ENCODE peak calls at places on chromosomes 16 and 17, in eight cellular contexts. B is mucosa of gallbladder; D is NCI-H2081 treated with DMSO at 0.1 percent for 48 hours; I is stimulated activated CD8-positive, alpha-beta memory T cell treated with anti-CD3 and anti-CD28 coated beads, Interleukin-7, amount 100 ng/mL, for 24 hours; Z is uterus; M is tibial nerve; X is thoracic aorta; V is head of caudate nucleus. J is an unnamed sample.

GRCh38 chr17:73681946-73682345 is 37.7 kb upstream of the SDK2 start:
- DNase-seq in M (no peak), X (no peak), I (no peak), D (no peak), B (no peak), Z (no peak), V (no peak), J (no peak)

GRCh38 chr17:81250286-81251090 is 11.4 kb downstream of the NDUFAF8 start:
- DNase-seq in M (no peak), X (no peak), V (no peak), B (no peak), Z (no peak), I (no peak), D (no peak), J (no peak)

GRCh38 chr17:17716837-17717523 is 35.7 kb downstream of the RAI1 start:
- DNase-seq in X (no peak), M (no peak), D (no peak), V (no peak), Z (no peak), B (no peak), I (no peak), J (no peak)

GRCh38 chr16:30028438-30029093 is 2.5 kb downstream of the TLCD3B start:
- DNase-seq in M (no peak), D (no peak), B (no peak), Z (no peak), X (no peak), V (no peak), I (no peak), J (no peak)

GRCh38 chr17:61863801-61864126 is 436 bp upstream of the BRIP1 start:
- DNase-seq in X (no peak), I (no peak), V (no peak), Z (no peak), M (no peak), B (no peak), D (no peak), J (no peak)

GRCh38 chr17:76260669-76261068 is 4.5 kb upstream of the UBALD2 start:
- DNase-seq in Z (no peak), B (no peak), D (no peak), I (no peak), V (no peak), M (no peak), X (no peak), J (no peak)

GRCh38 chr17:1643293-1643998 is 2.1 kb downstream of the SCARF1 start:
- DNase-seq in I (no peak), V (peak), X (no peak), M (no peak), B (peak), Z (no peak), D (no peak), J (no peak)

GRCh38 chr17:948284-948852 is 31.2 kb downstream of the NXN start:
- DNase-seq in I (no peak), M (no peak), D (no peak), V (no peak), X (no peak), Z (no peak), B (no peak), J (peak)

GRCh38 chr16:17803625-17804410 is 333.1 kb upstream of the XYLT1 start:
- DNase-seq in B (no peak), Z (no peak), I (no peak), M (no peak), X (no peak), V (no peak), D (no peak), J (no peak)

GRCh38 chr17:56739376-56739775 is 94.3 kb downstream of the C17orf67 start:
- DNase-seq in B (no peak), V (no peak), I (no peak), D (no peak), Z (no peak), M (no peak), X (no peak), J (no peak)

GRCh38 chr16:10362077-10362863 is 23.6 kb upstream of the ATF7IP2 start:
- DNase-seq in X (no peak), M (no peak), D (no peak), Z (no peak), B (no peak), V (no peak), I (no peak), J (no peak)

GRCh38 chr17:82985973-82986372 is 93.4 kb upstream of the METRNL start:
- DNase-seq in X (no peak), V (no peak), Z (no peak), M (no peak), D (no peak), I (peak), B (peak), J (no peak)

GRCh38 chr16:19716183-19716582 is 1.8 kb downstream of the KNOP1 start:
- DNase-seq in I (no peak), X (no peak), B (peak), D (no peak), Z (no peak), V (no peak), M (no peak), J (no peak)

GRCh38 chr17:59373879-59374495 is 42.5 kb downstream of the YPEL2 start:
- DNase-seq in M (no peak), I (no peak), B (no peak), V (no peak), Z (peak), X (no peak), D (no peak), J (no peak)

GRCh38 chr17:29155235-29155965 is 24.8 kb downstream of the MYO18A start:
- DNase-seq in Z (peak), D (no peak), X (no peak), V (peak), M (no peak), B (peak), I (no peak), J (no peak)

GRCh38 chr17:28272166-28272565 is 46.8 kb upstream of the TMEM97 start:
- DNase-seq in X (no peak), D (no peak), I (no peak), M (no peak), V (no peak), B (no peak), Z (no peak), J (no peak)

GRCh38 chr16:9308300-9309209 is 217.1 kb downstream of the HAPSTR1 start:
- DNase-seq in I (no peak), V (no peak), X (no peak), D (no peak), Z (no peak), M (no peak), B (no peak), J (no peak)

GRCh38 chr16:89035698-89036570 is 57.7 kb upstream of the ACSF3 start:
- DNase-seq in B (no peak), V (no peak), D (no peak), I (no peak), Z (no peak), M (no peak), X (no peak), J (no peak)

GRCh38 chr17:7852919-7853692 is 1.8 kb upstream of the TMEM88 start:
- DNase-seq in M (no peak), V (no peak), X (no peak), D (no peak), I (no peak), Z (peak), B (no peak), J (no peak)

GRCh38 chr16:80986557-80986956 is 20.1 kb downstream of the CMC2 start:
- DNase-seq in Z (no peak), M (no peak), B (no peak), X (no peak), D (no peak), V (no peak), I (no peak), J (no peak)

GRCh38 chr17:10993126-10993525 is 155.2 kb upstream of the PIRT start:
- DNase-seq in M (no peak), Z (no peak), I (no peak), D (no peak), B (no peak), X (no peak), V (no peak), J (no peak)

GRCh38 chr16:71645450-71645849 is 19.5 kb downstream of the MARVELD3 start:
- DNase-seq in X (no peak), I (no peak), V (no peak), M (no peak), Z (no peak), D (no peak), B (no peak), J (peak)

GRCh38 chr16:13298676-13299075 is 397.3 kb downstream of the SHISA9 start:
- DNase-seq in V (peak), Z (no peak), I (no peak), D (no peak), B (no peak), X (no peak), M (no peak), J (peak)

GRCh38 chr17:72205801-72206200 is 85.0 kb downstream of the SOX9 start:
- DNase-seq in V (no peak), Z (no peak), I (no peak), X (no peak), M (no peak), D (no peak), B (no peak), J (no peak)

GRCh38 chr17:32588982-32589381 is 102.2 kb downstream of the CDK5R1 start:
- DNase-seq in D (no peak), Z (no peak), I (no peak), B (no peak), V (no peak), X (no peak), M (no peak), J (no peak)

GRCh38 chr16:47664653-47665325 is 203.7 kb downstream of the PHKB start:
- DNase-seq in I (no peak), B (no peak), V (no peak), X (no peak), D (no peak), M (no peak), Z (no peak), J (no peak)

GRCh38 chr17:80720624-80721577 is 176.3 kb downstream of the RPTOR start:
- DNase-seq in Z (no peak), D (no peak), I (peak), B (no peak), X (no peak), M (no peak), V (peak), J (peak)

GRCh38 chr16:56822966-56823739 is 41.9 kb upstream of the SLC12A3 start:
- DNase-seq in B (no peak), D (no peak), Z (no peak), X (no peak), M (no peak), V (peak), I (no peak), J (no peak)

GRCh38 chr16:26765087-26765486 is 301.6 kb upstream of the C16orf82 start:
- DNase-seq in M (no peak), B (no peak), X (no peak), V (no peak), I (no peak), Z (no peak), D (no peak), J (no peak)

GRCh38 chr17:44733753-44734152 is 25.0 kb upstream of the ADAM11 start:
- DNase-seq in D (no peak), B (no peak), Z (no peak), X (no peak), I (no peak), M (no peak), V (no peak), J (peak)

GRCh38 chr16:71954699-71955195 is 45.5 kb downstream of the PKD1L3 start:
- DNase-seq in B (no peak), Z (no peak), D (no peak), I (no peak), M (no peak), X (no peak), V (no peak), J (no peak)

GRCh38 chr17:14737984-14738651 is 437.2 kb downstream of the HS3ST3B1 start:
- DNase-seq in V (no peak), D (no peak), I (no peak), Z (no peak), M (peak), B (peak), X (peak), J (no peak)

GRCh38 chr17:29210879-29211278 is 30.7 kb upstream of the MYO18A start:
- DNase-seq in Z (no peak), X (no peak), M (no peak), B (no peak), V (no peak), D (no peak), I (no peak), J (no peak)

GRCh38 chr16:66604376-66605176 is at the start of gene CMTM3:
- DNase-seq in X (no peak), M (peak), I (peak), D (no peak), V (peak), Z (peak), B (peak), J (peak)

GRCh38 chr17:63040816-63041215 is 74.8 kb downstream of the TANC2 start:
- DNase-seq in M (no peak), D (no peak), I (no peak), Z (no peak), X (no peak), V (no peak), B (no peak), J (no peak)

J was measured in cerebellar cortex.